ENCODE peak calls at places on chromosomes 3 and 15, in seven cellular contexts. F, O, V, C, Q, N and P are unnamed samples.

GRCh38 chr3:67037615-67038014 is 39.5 kb downstream of the KBTBD8 start:
- DNase-seq in F (no peak), O (no peak), V (no peak), C (no peak), Q (no peak), N (no peak), P (no peak)

GRCh38 chr3:157135671-157136396 is 24.1 kb downstream of the CCNL1 start:
- DNase-seq in F (no peak), O (peak), V (peak), C (peak), Q (no peak), N (peak), P (no peak)

GRCh38 chr3:89340431-89340830 is 233.0 kb downstream of the EPHA3 start:
- DNase-seq in F (no peak), O (no peak), V (no peak), C (no peak), Q (no peak), N (no peak), P (no peak)

GRCh38 chr15:66963084-66963483 is 102.3 kb upstream of the SMAD3 start:
- DNase-seq in F (no peak), O (no peak), V (peak), C (no peak), Q (no peak), N (no peak), P (no peak)

GRCh38 chr3:183252973-183253363 is at the start of gene B3GNT5:
- DNase-seq in F (peak), O (peak), V (peak), C (peak), Q (peak), N (peak), P (no peak)

GRCh38 chr3:123085293-123085949 is 18.6 kb downstream of the PDIA5 start:
- DNase-seq in F (no peak), O (no peak), V (no peak), C (no peak), Q (no peak), N (no peak), P (peak)

GRCh38 chr3:65703026-65703425 is 335.7 kb downstream of the MAGI1 start:
- DNase-seq in F (no peak), O (no peak), V (no peak), C (no peak), Q (no peak), N (no peak), P (no peak)

GRCh38 chr3:29822051-29822450 is 541.2 kb downstream of the RBMS3 start:
- DNase-seq in F (no peak), O (no peak), V (no peak), C (no peak), Q (no peak), N (no peak), P (no peak)

GRCh38 chr3:23840521-23840920 is 34.8 kb downstream of the UBE2E1 start:
- DNase-seq in F (no peak), O (no peak), V (no peak), C (no peak), Q (no peak), N (no peak), P (no peak)

GRCh38 chr15:55587321-55588069 is 650 bp downstream of the PYGO1 start:
- DNase-seq in F (no peak), O (peak), V (peak), C (peak), Q (peak), N (peak), P (no peak)

GRCh38 chr3:111151438-111151837 is 79.8 kb downstream of the NECTIN3 start:
- DNase-seq in F (no peak), O (no peak), V (no peak), C (no peak), Q (no peak), N (no peak), P (no peak)

GRCh38 chr3:105832618-105833017 is 36.2 kb downstream of the CBLB start:
- DNase-seq in F (no peak), O (no peak), V (no peak), C (no peak), Q (no peak), N (no peak), P (no peak)

GRCh38 chr15:69990566-69991391 is 106.9 kb downstream of the TLE3 start:
- DNase-seq in F (no peak), O (no peak), V (no peak), C (no peak), Q (no peak), N (no peak), P (no peak)

GRCh38 chr3:134222835-134223234 is 27.8 kb downstream of the RYK start:
- DNase-seq in F (no peak), O (no peak), V (no peak), C (no peak), Q (no peak), N (no peak), P (no peak)

GRCh38 chr3:3600665-3601340 is 198.4 kb upstream of the LRRN1 start:
- DNase-seq in F (no peak), O (no peak), V (no peak), C (no peak), Q (no peak), N (no peak), P (no peak)

GRCh38 chr15:31274496-31275330 is 51.9 kb upstream of the KLF13 start:
- DNase-seq in F (peak), O (no peak), V (peak), C (no peak), Q (peak), N (peak), P (no peak)

GRCh38 chr3:160583451-160583850 is 18.1 kb upstream of the KPNA4 start:
- DNase-seq in F (no peak), O (no peak), V (no peak), C (no peak), Q (no peak), N (no peak), P (no peak)

GRCh38 chr15:79322945-79323344 is 12.0 kb downstream of the TMED3 start:
- DNase-seq in F (no peak), O (no peak), V (no peak), C (no peak), Q (no peak), N (no peak), P (no peak)

GRCh38 chr3:157122116-157122515 is 37.8 kb downstream of the CCNL1 start:
- DNase-seq in F (no peak), O (no peak), V (no peak), C (peak), Q (no peak), N (no peak), P (no peak)

GRCh38 chr3:38421679-38422336 is 31.9 kb upstream of the ACVR2B start:
- DNase-seq in F (no peak), O (no peak), V (no peak), C (no peak), Q (no peak), N (no peak), P (no peak)

GRCh38 chr3:59979542-59979941 is 929.7 kb upstream of the CFAP20DC start:
- DNase-seq in F (no peak), O (no peak), V (no peak), C (no peak), Q (no peak), N (no peak), P (no peak)

GRCh38 chr3:23950303-23950702 is 5.2 kb downstream of the NR1D2 start:
- DNase-seq in F (no peak), O (no peak), V (no peak), C (no peak), Q (no peak), N (no peak), P (no peak)

GRCh38 chr3:197599089-197599765 is 43.5 kb upstream of the BDH1 start:
- DNase-seq in F (peak), O (peak), V (peak), C (peak), Q (peak), N (peak), P (peak)

GRCh38 chr15:69713726-69714559 is 261.3 kb downstream of the RPLP1 start:
- DNase-seq in F (no peak), O (no peak), V (no peak), C (no peak), Q (no peak), N (no peak), P (no peak)

GRCh38 chr3:127588675-127589577 is 1.6 kb downstream of the TPRA1 start:
- DNase-seq in F (no peak), O (no peak), V (no peak), C (no peak), Q (no peak), N (no peak), P (no peak)

GRCh38 chr3:16437640-16438039 is 75.9 kb downstream of the RFTN1 start:
- DNase-seq in F (no peak), O (peak), V (no peak), C (no peak), Q (peak), N (no peak), P (no peak)

GRCh38 chr3:102474207-102474606 is 39.4 kb downstream of the ZPLD1 start:
- DNase-seq in F (no peak), O (no peak), V (no peak), C (no peak), Q (no peak), N (no peak), P (no peak)

GRCh38 chr3:28576590-28577220 is 228.1 kb upstream of the AZI2 start:
- DNase-seq in F (no peak), O (no peak), V (no peak), C (no peak), Q (no peak), N (no peak), P (no peak)

GRCh38 chr3:187963677-187964385 is 190.1 kb upstream of the LPP start:
- DNase-seq in F (no peak), O (no peak), V (no peak), C (no peak), Q (peak), N (no peak), P (no peak)

GRCh38 chr3:46076606-46077005 is 49.3 kb upstream of the XCR1 start:
- DNase-seq in F (no peak), O (no peak), V (no peak), C (no peak), Q (no peak), N (no peak), P (no peak)

GRCh38 chr3:188122571-188123169 is 31.3 kb upstream of the LPP start:
- DNase-seq in F (no peak), O (no peak), V (no peak), C (no peak), Q (no peak), N (no peak), P (no peak)

GRCh38 chr3:11459147-11459837 is 184.4 kb downstream of the VGLL4 start:
- DNase-seq in F (no peak), O (no peak), V (no peak), C (no peak), Q (no peak), N (no peak), P (no peak)

GRCh38 chr3:112101946-112102345 is 15.8 kb downstream of the C3orf52 start:
- DNase-seq in F (no peak), O (no peak), V (no peak), C (no peak), Q (no peak), N (no peak), P (no peak)

GRCh38 chr3:26757978-26758377 is 135.4 kb downstream of the LRRC3B start:
- DNase-seq in F (no peak), O (no peak), V (no peak), C (no peak), Q (no peak), N (no peak), P (no peak)
- TF ChIP-seq POLR2A in F (no peak), O (no peak), V (no peak), C (no peak), Q (no peak), N (no peak), P (no peak)

GRCh38 chr15:101255066-101255415 is 3.2 kb upstream of the CHSY1 start:
- DNase-seq in F (no peak), O (no peak), V (no peak), C (no peak), Q (no peak), N (no peak), P (no peak)

GRCh38 chr15:101255615-101256350 is 3.9 kb upstream of the CHSY1 start:
- DNase-seq in F (no peak), O (peak), V (no peak), C (no peak), Q (peak), N (no peak), P (no peak)

GRCh38 chr15:101256756-101257155 is 4.9 kb upstream of the CHSY1 start:
- DNase-seq in F (no peak), O (no peak), V (no peak), C (no peak), Q (no peak), N (no peak), P (no peak)

GRCh38 chr15:101262551-101262950 is 10.7 kb upstream of the CHSY1 start:
- DNase-seq in F (no peak), O (no peak), V (no peak), C (no peak), Q (no peak), N (no peak), P (no peak)

DNA sequence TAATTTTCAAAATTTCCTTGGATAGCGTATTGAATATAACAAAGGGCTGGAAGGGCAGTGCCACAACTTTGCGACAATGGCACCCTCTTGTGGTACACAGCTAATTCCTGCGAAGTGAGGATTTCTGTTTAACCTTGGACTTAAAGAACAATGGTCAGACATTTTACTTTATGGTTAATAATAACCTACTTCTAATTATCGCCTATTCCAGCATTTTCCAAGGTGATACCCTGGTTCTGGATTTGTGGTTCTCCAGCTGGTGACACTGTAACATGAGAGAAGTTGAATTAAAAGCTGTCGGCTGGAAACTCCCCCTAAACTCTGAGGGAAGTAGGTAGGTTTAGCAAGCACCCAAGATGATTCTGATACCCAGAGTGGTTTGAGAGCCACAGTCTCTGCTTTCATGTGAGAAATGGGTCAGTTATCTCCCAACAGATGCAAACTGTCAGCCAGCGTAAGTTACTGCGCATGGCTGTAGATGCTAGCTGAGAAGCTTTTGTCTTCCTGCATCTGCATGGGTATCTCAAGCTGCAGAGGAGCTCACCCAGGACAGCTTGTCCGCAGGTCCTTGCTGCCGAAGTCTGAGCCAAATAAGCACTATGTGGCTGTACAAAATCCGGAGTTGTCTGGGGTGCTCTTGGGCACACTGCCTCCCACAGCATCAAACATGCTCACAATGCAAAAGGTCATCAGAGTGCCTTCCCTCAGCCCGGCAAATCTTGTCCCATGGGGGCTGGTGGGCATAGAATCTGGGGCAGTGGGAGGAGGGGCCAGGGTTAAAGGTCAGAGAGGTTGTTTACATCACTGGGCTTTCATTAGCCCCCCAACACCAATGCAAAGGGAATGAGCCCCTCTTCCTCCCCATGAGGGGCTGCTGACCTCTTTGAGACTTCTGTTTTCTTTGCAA is 6.6 kb upstream of the CHSY1 start:
- DNase-seq in F (peak), O (peak), V (peak), C (peak), Q (peak), N (peak), P (no peak)
- H3K4me3 ChIP-seq in F (no peak), O (no peak), V (no peak), C (no peak), Q (no peak), N (no peak), P (no peak)

DNA sequence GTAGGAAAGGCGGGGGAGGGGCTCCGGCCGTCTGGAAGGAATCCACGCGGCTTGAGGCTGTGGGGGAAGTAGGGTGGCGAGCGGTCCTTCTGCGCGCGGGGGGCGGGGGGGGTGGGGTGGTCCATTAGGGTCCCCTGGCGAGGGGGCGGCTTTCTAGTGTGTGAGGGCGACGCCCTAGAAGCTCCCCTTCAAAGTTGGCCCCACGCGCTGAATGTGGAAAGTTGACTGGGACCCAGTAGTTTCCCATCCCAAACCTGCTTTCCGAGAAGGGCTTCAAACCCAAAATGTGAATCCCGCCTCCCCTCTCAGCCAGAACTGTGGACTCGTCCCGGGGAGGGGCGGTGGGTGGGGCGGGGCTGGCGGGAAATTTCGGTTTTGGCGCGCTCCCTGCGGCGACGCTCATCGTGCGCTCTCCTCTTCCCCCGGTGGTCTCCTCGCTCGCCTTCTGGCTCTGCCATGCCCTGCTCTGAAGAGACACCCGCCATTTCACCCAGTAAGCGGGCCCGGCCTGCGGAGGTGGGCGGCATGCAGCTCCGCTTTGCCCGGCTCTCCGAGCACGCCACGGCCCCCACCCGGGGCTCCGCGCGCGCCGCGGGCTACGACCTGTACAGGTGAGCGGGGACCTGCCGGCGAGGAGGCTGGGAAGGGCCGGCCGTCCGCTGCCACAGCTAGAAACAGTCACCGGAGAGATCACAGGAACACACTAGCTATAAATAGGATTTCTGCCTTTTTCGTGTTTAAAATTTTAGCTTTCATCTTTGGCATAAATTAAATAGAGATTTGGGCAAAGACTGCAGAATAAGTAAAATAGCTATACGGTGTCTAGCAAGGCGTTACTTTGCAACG is 790 bp downstream of the DUT start:
- DNase-seq in F (peak), O (peak), V (peak), C (peak), Q (peak), N (peak), P (peak)
- TF ChIP-seq POLR2A in F (no peak), O (no peak), V (no peak), C (no peak), Q (no peak), N (no peak), P (no peak)

DNA sequence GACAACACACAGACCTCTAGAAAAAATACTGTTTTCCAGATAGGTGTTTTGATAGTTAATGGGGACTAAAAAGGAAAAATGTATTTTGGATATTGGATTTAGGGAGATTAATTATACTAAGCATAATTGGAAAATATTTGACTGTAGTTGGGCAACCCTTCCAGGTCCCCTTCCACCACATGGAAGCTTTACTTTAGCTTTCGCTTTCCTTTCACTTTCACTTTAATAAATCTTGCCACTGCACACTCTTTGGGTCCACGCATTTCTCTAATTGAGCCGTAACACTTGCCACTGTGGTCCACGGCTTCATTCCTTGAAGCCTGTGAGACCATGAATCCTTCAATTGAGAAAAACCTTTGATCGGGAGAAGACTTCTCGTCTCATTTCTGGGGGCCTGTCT is 15.5 kb downstream of the GLDN start:
- DNase-seq in F (no peak), O (no peak), V (no peak), C (no peak), Q (no peak), N (no peak), P (no peak)
- H3K4me3 ChIP-seq in F (no peak), O (no peak), V (no peak), C (no peak), Q (no peak), N (no peak), P (no peak)

GRCh38 chr3:53583161-53583690 is 88.8 kb downstream of the CACNA1D start:
- DNase-seq in F (no peak), O (no peak), V (no peak), C (no peak), Q (no peak), N (no peak), P (no peak)
- TF ChIP-seq POLR2A in F (no peak), O (no peak), V (no peak), C (no peak), Q (no peak), N (no peak), P (no peak)

GRCh38 chr3:61194892-61195538 is 56.2 kb downstream of the FHIT start:
- DNase-seq in F (no peak), O (no peak), V (no peak), C (no peak), Q (no peak), N (no peak), P (no peak)

GRCh38 chr3:61202086-61202485 is 49.2 kb downstream of the FHIT start:
- DNase-seq in F (no peak), O (no peak), V (no peak), C (no peak), Q (no peak), N (no peak), P (no peak)

GRCh38 chr3:61200255-61200654 is 51.0 kb downstream of the FHIT start:
- DNase-seq in F (no peak), O (no peak), V (no peak), C (no peak), Q (no peak), N (no peak), P (no peak)

GRCh38 chr3:61199843-61200242 is 51.4 kb downstream of the FHIT start:
- DNase-seq in F (no peak), O (no peak), V (no peak), C (no peak), Q (no peak), N (no peak), P (no peak)
- H3K4me3 ChIP-seq in F (no peak), O (no peak), V (no peak), C (no peak), Q (no peak), N (no peak), P (no peak)